ENCODE peak calls at places on chromosomes 16 and 17, in four cellular contexts. S, M, L and V are unnamed samples.

GRCh38 chr17:28112199-28112995 is 69.9 kb downstream of the NLK start:
- DNase-seq in S (no peak), M (no peak), L (no peak), V (no peak)

GRCh38 chr17:12070561-12070960 is 49.9 kb downstream of the MAP2K4 start:
- DNase-seq in S (no peak), M (no peak), L (no peak), V (no peak)

GRCh38 chr16:1394367-1394951 is 20.0 kb downstream of the UNKL start:
- DNase-seq in S (no peak), M (no peak), L (no peak), V (no peak)

GRCh38 chr17:7988750-7989178 is 13.7 kb upstream of the GUCY2D start:
- DNase-seq in S (peak), M (peak), L (peak), V (peak)

GRCh38 chr16:30953511-30954124 is 3.9 kb upstream of the SETD1A start:
- DNase-seq in S (no peak), M (no peak), L (peak), V (peak)

GRCh38 chr16:68921654-68922053 is 78.3 kb downstream of the TANGO6 start:
- DNase-seq in S (no peak), M (no peak), L (peak), V (peak)

GRCh38 chr17:16922386-16923096 is 49.4 kb downstream of the TNFRSF13B start:
- DNase-seq in S (no peak), M (no peak), L (no peak), V (no peak)

GRCh38 chr17:29369831-29370735 is 20.1 kb upstream of the TAOK1 start:
- DNase-seq in S (peak), M (peak), L (peak), V (peak)

GRCh38 chr16:62720651-62721050 is 684.4 kb upstream of the CDH8 start:
- DNase-seq in S (no peak), M (no peak), L (no peak), V (no peak)

GRCh38 chr16:8548166-8548565 is 42.1 kb downstream of the TMEM114 start:
- DNase-seq in S (no peak), M (no peak), L (no peak), V (no peak)

GRCh38 chr17:7354262-7354781 is 634 bp upstream of the TMEM95 start:
- DNase-seq in S (no peak), M (no peak), L (no peak), V (no peak)

GRCh38 chr16:70652322-70652721 is 6.0 kb downstream of the IL34 start:
- DNase-seq in S (no peak), M (no peak), L (no peak), V (no peak)

GRCh38 chr17:45976755-45977505 is 22.1 kb upstream of the STH start:
- DNase-seq in S (no peak), M (peak), L (no peak), V (no peak)

GRCh38 chr16:87570938-87571867 is 31.1 kb upstream of the JPH3 start:
- DNase-seq in S (no peak), M (peak), L (peak), V (peak)

GRCh38 chr17:50129946-50130777 is at the start of gene SAMD14:
- DNase-seq in S (no peak), M (peak), L (no peak), V (no peak)

GRCh38 chr17:14318906-14319205 is 18.0 kb downstream of the HS3ST3B1 start:
- DNase-seq in S (no peak), M (no peak), L (no peak), V (no peak)

GRCh38 chr16:52863000-52863399 is 189.7 kb downstream of the CHD9NB start:
- DNase-seq in S (no peak), M (no peak), L (no peak), V (no peak)

GRCh38 chr16:88691129-88691813 is 5.0 kb upstream of the SNAI3 start:
- DNase-seq in S (no peak), M (no peak), L (no peak), V (no peak)

GRCh38 chr16:72013888-72014538 is 5.5 kb downstream of the DHODH start:
- DNase-seq in S (no peak), M (peak), L (no peak), V (no peak)

GRCh38 chr16:75264999-75265910 is 13.8 kb upstream of the BCAR1 start:
- DNase-seq in S (no peak), M (peak), L (no peak), V (no peak)

GRCh38 chr17:68987966-68988365 is 32.8 kb upstream of the ABCA8 start:
- DNase-seq in S (no peak), M (no peak), L (no peak), V (no peak)

GRCh38 chr17:68993112-68993511 is 37.9 kb upstream of the ABCA8 start:
- DNase-seq in S (no peak), M (no peak), L (no peak), V (peak)
- TF ChIP-seq RAD21 in S (no peak), M (no peak), L (no peak), V (no peak)

DNA sequence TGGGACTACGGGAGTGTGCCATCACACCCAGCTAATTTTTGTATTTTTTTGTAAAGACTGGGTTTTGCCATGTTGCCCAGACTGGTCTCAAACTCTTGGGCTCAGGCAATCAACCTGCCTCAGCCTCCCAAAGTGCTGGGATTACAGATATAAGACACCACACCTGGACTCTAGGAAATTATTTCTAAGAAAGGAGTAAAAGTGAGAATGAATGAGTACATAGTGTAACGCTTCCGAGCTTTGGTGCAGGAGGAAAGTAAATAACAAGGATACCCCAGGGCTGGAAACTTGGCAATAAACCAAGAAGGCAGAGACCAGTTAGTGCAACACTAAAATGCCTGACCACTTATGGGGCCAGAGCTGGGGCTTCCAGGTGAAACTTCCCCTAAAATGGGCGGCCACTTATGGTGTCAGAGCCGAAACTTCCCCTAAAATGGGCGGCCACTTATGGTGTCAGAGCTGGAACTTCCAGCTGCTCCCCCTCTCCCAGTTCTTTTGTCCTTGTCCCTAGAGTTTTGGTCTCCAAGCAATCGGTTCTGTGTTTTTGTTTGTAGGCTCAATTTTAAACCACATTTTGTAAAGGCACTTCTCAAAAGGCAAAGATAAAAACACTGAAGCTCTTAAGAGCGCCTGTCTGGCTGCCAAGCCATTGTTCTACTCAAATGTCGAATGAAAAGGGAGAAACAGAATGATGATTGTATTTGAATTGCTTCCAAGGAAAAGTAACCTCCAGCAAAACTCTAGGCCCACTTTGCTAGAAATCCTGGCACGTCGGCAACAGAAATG is 64.0 kb downstream of the NXN start:
- DNase-seq in S (no peak), M (no peak), L (no peak), V (no peak)
- H3K4me2 ChIP-seq in S (no peak), M (no peak), L (no peak), V (no peak)

GRCh38 chr17:56099649-56100048 is 53.6 kb upstream of the ANKFN1 start:
- DNase-seq in S (no peak), M (no peak), L (no peak), V (no peak)
- TF ChIP-seq CHD4 in S (no peak), M (no peak), L (no peak), V (no peak)

GRCh38 chr17:76497979-76498885 is 3.0 kb downstream of the RHBDF2 start:
- DNase-seq in S (no peak), M (no peak), L (peak), V (peak)
- TF ChIP-seq RAD21 in S (no peak), M (no peak), L (peak), V (no peak)

DNA sequence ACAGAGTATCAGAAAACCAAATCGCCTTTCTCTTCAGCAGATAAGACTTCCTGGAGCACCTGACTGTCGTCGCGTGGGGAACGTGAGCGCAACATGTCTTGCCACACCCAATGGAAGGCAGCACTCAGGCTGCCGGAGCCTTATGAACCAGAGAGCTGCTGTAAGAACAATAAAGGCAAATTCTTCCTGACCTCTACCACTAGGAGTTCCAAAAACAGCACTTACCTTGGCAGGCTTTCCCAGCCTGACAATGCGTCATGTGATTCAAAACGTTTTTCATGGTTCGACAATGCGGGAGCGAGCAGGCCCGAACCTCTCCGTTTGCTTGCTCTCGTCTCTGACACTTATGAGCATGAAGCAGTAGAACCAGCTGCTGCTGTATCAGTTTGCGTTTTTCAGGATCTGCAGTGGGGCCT is 75.8 kb upstream of the TRAP1 start:
- DNase-seq in S (no peak), M (no peak), L (no peak), V (no peak)
- H3K4me2 ChIP-seq in S (no peak), M (peak), L (no peak), V (no peak)

DNA sequence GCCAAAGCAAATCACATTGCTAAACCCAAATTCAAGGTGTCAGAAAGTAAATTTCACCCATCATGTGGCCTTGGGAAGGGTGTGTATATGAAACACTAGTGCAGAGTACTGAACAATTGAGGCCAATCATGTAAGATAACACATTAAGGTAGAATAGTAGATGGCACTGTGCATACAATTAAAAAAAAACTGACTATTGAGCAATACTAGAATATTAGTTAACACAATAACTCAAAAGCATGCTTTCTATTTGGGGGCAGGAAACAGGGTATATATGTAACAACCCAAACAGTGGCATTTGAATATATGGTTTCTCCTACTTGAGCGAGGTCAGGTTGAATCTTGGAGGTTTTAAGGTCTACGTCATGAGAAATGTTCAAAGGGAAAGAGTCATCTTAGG is 63.0 kb upstream of the DYNLRB2 start:
- DNase-seq in S (no peak), M (no peak), L (no peak), V (no peak)
- TF ChIP-seq CHD4 in S (no peak), M (no peak), L (no peak), V (no peak)

GRCh38 chr16:89863741-89864391 is 9.5 kb upstream of the TCF25 start:
- DNase-seq in S (peak), M (no peak), L (no peak), V (no peak)
- TF ChIP-seq RAD21 in S (no peak), M (no peak), L (no peak), V (no peak)